ENCODE peak calls at places on chromosomes 2 and 18, in eight cellular contexts. Y is tibial nerve, E is neural progenitor cell, H is right lobe of liver, B is esophagus muscularis mucosa, V is PC-3, M is A673, U is fibroblast of lung. F is an unnamed sample. For H3K9me3, the result is how much of the 10 kb centered on the place peaks cover.

GRCh38 chr2:178615969-178616368 is 135.7 kb downstream of the PLEKHA3 start:
- DNase-seq in E (no peak), B (no peak), V (no peak), M (no peak), H (no peak), Y (no peak), U (no peak), F (no peak)

GRCh38 chr18:8238507-8238906 is 370.7 kb upstream of the RAB12 start:
- DNase-seq in U (no peak), V (no peak), M (no peak), Y (no peak), B (no peak), E (no peak), H (no peak), F (no peak)

GRCh38 chr2:119265693-119266066 is 42.0 kb downstream of the STEAP3 start:
- DNase-seq in Y (no peak), M (no peak), H (no peak), E (no peak), U (no peak), B (no peak), V (no peak), F (no peak)

GRCh38 chr2:33220533-33220932 is 255.9 kb upstream of the RASGRP3 start:
- DNase-seq in U (no peak), M (no peak), H (no peak), B (no peak), Y (no peak), E (no peak), V (no peak), F (no peak)

GRCh38 chr2:85709385-85709784 is 15.2 kb downstream of the GNLY start:
- DNase-seq in M (no peak), B (no peak), H (no peak), V (no peak), Y (no peak), U (no peak), E (no peak), F (no peak)

GRCh38 chr18:58576641-58577251 is 52.1 kb downstream of the ALPK2 start:
- DNase-seq in U (peak), M (no peak), H (no peak), B (no peak), Y (no peak), V (no peak), E (no peak), F (no peak)

GRCh38 chr2:218398437-218399390 is 954 bp upstream of the CTDSP1 start:
- DNase-seq in M (peak), U (peak), E (peak), H (peak), V (peak), B (no peak), Y (peak), F (peak)

GRCh38 chr18:9449987-9450386 is 25.3 kb upstream of the RALBP1 start:
- DNase-seq in Y (no peak), U (no peak), V (no peak), H (no peak), E (no peak), B (no peak), M (no peak), F (no peak)

GRCh38 chr2:26850565-26850964 is 2.6 kb downstream of the DPYSL5 start:
- DNase-seq in U (no peak), B (peak), E (peak), Y (no peak), M (no peak), H (no peak), V (no peak), F (no peak)

GRCh38 chr18:4035521-4035920 is 419.6 kb downstream of the DLGAP1 start:
- DNase-seq in Y (no peak), B (no peak), V (no peak), U (peak), H (no peak), E (peak), M (peak), F (no peak)
- H3K27ac ChIP-seq in Y (no peak), B (no peak), V (no peak), U (no peak), H (no peak), E (no peak), M (no peak), F (no peak)

DNA sequence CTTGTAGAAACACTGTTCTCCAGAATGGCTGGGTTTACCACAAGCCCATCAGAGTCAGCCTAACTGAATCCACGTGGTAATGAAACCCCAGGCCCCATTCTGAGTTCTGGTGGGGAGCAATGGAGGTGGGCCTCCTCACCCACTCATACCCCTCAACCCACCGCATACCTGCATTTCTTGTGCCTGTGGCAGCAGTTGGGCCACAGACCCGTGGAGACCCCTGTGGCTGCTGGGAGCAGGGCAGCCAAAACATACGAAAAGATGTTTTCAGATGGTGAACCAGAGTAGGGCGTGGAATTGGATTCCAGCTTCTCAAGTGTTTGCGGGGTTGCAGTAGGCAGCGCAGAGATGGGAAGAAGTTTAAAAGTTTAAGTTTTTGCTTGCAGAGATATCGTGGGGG is 51.0 kb downstream of the ITGA6 start:
- DNase-seq in M (no peak), B (no peak), Y (no peak), U (no peak), H (no peak), E (no peak), V (no peak), F (no peak)
- TF ChIP-seq CTCF in M (no peak), B (no peak), Y (no peak), U (no peak), H (no peak), E (peak), V (no peak), F (no peak)

GRCh38 chr2:16209799-16210198 is 269.4 kb downstream of the MYCN start:
- DNase-seq in Y (no peak), B (no peak), E (no peak), V (no peak), H (no peak), U (no peak), M (no peak), F (no peak)
- H3K9me3 ChIP-seq in Y (under half), B (under half), E (under half), V (under half), H (under half), U (under half), M (under half), F (under half)

GRCh38 chr2:136325844-136326291 is 207.9 kb upstream of the CXCR4 start:
- DNase-seq in M (no peak), V (no peak), H (no peak), Y (no peak), E (no peak), U (no peak), B (no peak), F (no peak)
- H3K27ac ChIP-seq in M (no peak), V (no peak), H (no peak), Y (no peak), E (no peak), U (no peak), B (no peak), F (no peak)

DNA sequence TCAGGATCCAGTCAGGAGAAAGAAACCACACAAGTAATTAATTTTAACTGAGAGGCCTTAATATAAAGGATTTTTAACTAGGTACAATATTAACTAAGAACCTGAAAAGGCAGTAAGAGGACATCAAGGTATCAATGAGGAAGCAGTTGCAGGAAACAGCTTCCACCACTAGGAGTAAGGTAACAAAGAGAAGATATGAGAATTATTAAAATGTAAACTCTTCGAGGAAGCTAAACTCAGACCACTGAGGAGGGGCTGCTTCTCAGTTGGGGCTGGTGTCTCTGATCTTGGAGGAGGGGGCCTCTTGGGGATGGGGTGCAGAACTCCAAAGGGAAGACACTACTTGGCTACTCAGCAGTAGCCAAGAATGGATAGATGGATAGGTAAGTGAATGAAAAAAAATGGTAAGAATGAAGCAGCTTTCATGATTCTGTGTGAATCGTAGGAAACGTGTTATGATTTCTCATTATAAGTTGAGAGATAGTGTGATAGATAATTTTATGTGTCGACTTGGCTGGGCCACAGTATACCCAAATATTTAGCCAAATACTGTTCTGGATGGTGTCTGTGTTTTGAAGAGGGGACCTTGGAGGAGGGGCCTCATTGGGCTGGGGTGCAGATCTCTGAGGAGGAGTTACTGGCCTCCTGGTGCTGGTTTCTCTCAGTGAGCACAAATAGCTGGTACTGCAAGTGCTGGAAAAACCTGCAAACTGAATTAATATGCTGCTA is 547.7 kb upstream of the LRRTM1 start:
- DNase-seq in V (no peak), Y (no peak), E (no peak), M (no peak), U (no peak), B (no peak), H (no peak), F (no peak)
- TF ChIP-seq CTCF in V (peak), Y (no peak), E (peak), M (no peak), U (no peak), B (no peak), H (no peak), F (no peak)